ENCODE peak calls at places on chromosomes 5 and 9, in six cellular contexts. I is anterior cingulate cortex; P is SK-N-SH; Z is uterus; Y is WTC11; X is CD8-positive, alpha-beta memory T cell. H is an unnamed sample.

GRCh38 chr5:111299067-111299481 is 74.9 kb downstream of the CAMK4 start:
- DNase-seq in Z (no peak), Y (no peak), P (no peak), X (no peak), I (no peak), H (no peak)

GRCh38 chr5:58849995-58850667 is 267.3 kb downstream of the RAB3C start:
- DNase-seq in Z (no peak), Y (peak; percentile 17), X (no peak), I (no peak), P (peak; percentile 49), H (no peak)

GRCh38 chr9:98488578-98489312 is 220.0 kb downstream of the GABBR2 start:
- DNase-seq in X (no peak), Z (no peak), I (no peak), P (no peak), Y (no peak), H (no peak)

GRCh38 chr9:84404095-84404686 is 63.6 kb upstream of the SLC28A3 start:
- DNase-seq in Z (no peak), Y (peak; percentile 32), X (no peak), I (no peak), P (peak; percentile 58), H (peak; percentile 0)

GRCh38 chr5:154384480-154385235 is 61.1 kb upstream of the SAP30L start:
- DNase-seq in X (peak; percentile 41), Z (no peak), I (no peak), Y (no peak), P (no peak), H (no peak)

GRCh38 chr5:33479321-33479720 is 38.6 kb downstream of the TARS1 start:
- DNase-seq in I (no peak), Y (no peak), Z (no peak), X (no peak), P (no peak), H (no peak)

GRCh38 chr9:112921549-112921948 is 30.9 kb upstream of the SLC46A2 start:
- DNase-seq in Y (no peak), Z (no peak), I (no peak), X (no peak), P (peak; percentile 25), H (no peak)

GRCh38 chr9:26210338-26210851 is 532.2 kb upstream of the TUSC1 start:
- DNase-seq in I (no peak), P (no peak), Z (no peak), X (no peak), Y (no peak), H (no peak)

GRCh38 chr5:138953370-138954256 is 78.5 kb upstream of the LRRTM2 start:
- DNase-seq in X (no peak), P (peak; percentile 90), Y (no peak), Z (peak; percentile 82), I (peak; percentile 92), H (peak; percentile 84)

GRCh38 chr5:45189481-45189880 is 380.7 kb downstream of the MRPS30 start:
- DNase-seq in Z (no peak), X (no peak), I (no peak), Y (no peak), P (no peak), H (no peak)

GRCh38 chr5:150137168-150137957 is 18.3 kb downstream of the PDGFRB start:
- DNase-seq in Y (peak; percentile 54), X (no peak), Z (no peak), P (no peak), I (no peak), H (no peak)

GRCh38 chr9:129981180-129981907 is 61.6 kb downstream of the FNBP1 start:
- DNase-seq in Z (no peak), Y (no peak), I (peak; percentile 13), X (no peak), P (no peak), H (no peak)

GRCh38 chr9:23790341-23791260 is 35.4 kb downstream of the ELAVL2 start:
- DNase-seq in I (no peak), Z (no peak), P (no peak), X (no peak), Y (no peak), H (no peak)

GRCh38 chr9:124870723-124871122 is 8.8 kb downstream of the ARPC5L start:
- DNase-seq in I (no peak), Y (no peak), X (no peak), P (no peak), Z (no peak), H (peak; percentile 70)

GRCh38 chr9:38251461-38251860 is 141.0 kb upstream of the ALDH1B1 start:
- DNase-seq in Z (no peak), P (no peak), Y (no peak), X (no peak), I (no peak), H (no peak)

GRCh38 chr5:56632939-56633338 is 182.4 kb upstream of the MAP3K1 start:
- DNase-seq in Z (no peak), P (no peak), I (no peak), X (no peak), Y (no peak), H (no peak)

GRCh38 chr5:69468631-69469030 is 24.0 kb upstream of the OCLN start:
- DNase-seq in X (no peak), I (no peak), Z (no peak), P (no peak), Y (no peak), H (no peak)

GRCh38 chr5:136810198-136810823 is 445.0 kb upstream of the TRPC7 start:
- DNase-seq in Y (no peak), X (no peak), Z (no peak), P (no peak), I (no peak), H (no peak)

GRCh38 chr5:140011297-140011802 is 31.7 kb downstream of the NRG2 start:
- DNase-seq in I (no peak), X (no peak), Z (no peak), P (no peak), Y (no peak), H (no peak)

GRCh38 chr9:16885896-16886295 is 15.4 kb upstream of the BNC2 start:
- DNase-seq in X (no peak), Y (no peak), Z (no peak), I (no peak), P (no peak), H (no peak)

GRCh38 chr5:33629999-33630398 is 189.2 kb downstream of the TARS1 start:
- DNase-seq in I (no peak), Z (no peak), X (no peak), P (no peak), Y (no peak), H (no peak)

GRCh38 chr5:37739817-37740261 is 100.0 kb downstream of the GDNF start:
- DNase-seq in Z (no peak), Y (no peak), I (no peak), P (no peak), X (no peak), H (no peak)

GRCh38 chr9:35367451-35367850 is 122.5 kb upstream of the RUSC2 start:
- DNase-seq in X (no peak), P (no peak), Y (no peak), Z (no peak), I (no peak), H (no peak)

GRCh38 chr5:73999306-73999705 is 373.3 kb downstream of the ARHGEF28 start:
- DNase-seq in I (no peak), Z (no peak), X (no peak), Y (no peak), P (no peak), H (no peak)

GRCh38 chr5:157352756-157353340 is 86.9 kb downstream of the CYFIP2 start:
- DNase-seq in P (no peak), Y (no peak), X (no peak), Z (no peak), I (no peak), H (peak; percentile 14)

GRCh38 chr5:136382071-136382470 is 16.7 kb upstream of the TRPC7 start:
- DNase-seq in Z (no peak), P (no peak), X (no peak), Y (no peak), I (no peak), H (no peak)